ENCODE peak calls at places on chromosomes 1 and 21, in seven cellular contexts. B is HCT116, S is HepG2, J is SK-N-SH, C is H1, V is K562, N is GM12878. P is an unnamed sample.
A peak's percentile ranks its signal among the peaks of the same experiment; 100 is the strongest.

GRCh38 chr1:53625766-53626520 is 113.0 kb downstream of the GLIS1 start:
- DNase-seq in B (no peak), S (no peak), J (no peak), C (peak; percentile 28), V (no peak), N (no peak), P (no peak)

GRCh38 chr1:2314297-2314802 is 77.0 kb downstream of the MORN1 start:
- DNase-seq in B (no peak), S (peak; percentile 53), J (peak; percentile 93), C (peak; percentile 87), V (no peak), N (no peak), P (peak; percentile 67)

GRCh38 chr1:30638811-30639210 is 84.6 kb downstream of the MATN1 start:
- DNase-seq in B (no peak), S (no peak), J (no peak), C (no peak), V (no peak), N (no peak), P (no peak)

GRCh38 chr1:64663654-64664053 is 81.2 kb upstream of the RAVER2 start:
- DNase-seq in B (no peak), S (peak; percentile 27), J (peak; percentile 42), C (peak; percentile 52), V (peak; percentile 57), N (no peak), P (no peak)

GRCh38 chr1:242651817-242652216 is 127.3 kb upstream of the PLD5 start:
- DNase-seq in B (no peak), S (peak; percentile 4), J (no peak), C (peak; percentile 83), V (no peak), N (no peak), P (no peak)

GRCh38 chr1:38835230-38835827 is 24.2 kb downstream of the RRAGC start:
- DNase-seq in B (peak; percentile 81), S (peak; percentile 83), J (peak; percentile 64), C (no peak), V (peak; percentile 92), N (peak; percentile 60), P (peak; percentile 85)

GRCh38 chr1:70503358-70503757 is 92.3 kb downstream of the CTH start:
- DNase-seq in B (no peak), S (no peak), J (no peak), C (no peak), V (no peak), N (no peak), P (peak; percentile 11)

GRCh38 chr1:201155354-201155753 is 1.1 kb upstream of the TMEM9 start:
- DNase-seq in B (no peak), S (no peak), J (no peak), C (no peak), V (no peak), N (no peak), P (no peak)

GRCh38 chr1:171841931-171842723 is 829 bp downstream of the DNM3 start:
- DNase-seq in B (no peak), S (no peak), J (peak; percentile 64), C (peak; percentile 71), V (no peak), N (no peak), P (no peak)

GRCh38 chr1:234915923-234916675 is 212.5 kb downstream of the TOMM20 start:
- DNase-seq in B (no peak), S (no peak), J (no peak), C (no peak), V (no peak), N (no peak), P (peak; percentile 27)

GRCh38 chr1:227459326-227459841 is 104.0 kb upstream of the ZNF678 start:
- DNase-seq in B (no peak), S (no peak), J (no peak), C (no peak), V (no peak), N (no peak), P (no peak)

GRCh38 chr1:220788146-220788545 is 1.4 kb downstream of the MTARC1 start:
- DNase-seq in B (no peak), S (peak; percentile 21), J (no peak), C (no peak), V (no peak), N (no peak), P (no peak)

GRCh38 chr21:23218667-23219066 is 2220.5 kb downstream of the NCAM2 start:
- DNase-seq in B (no peak), S (no peak), J (no peak), C (no peak), V (no peak), N (no peak), P (no peak)

GRCh38 chr1:157069596-157069995 is 24.1 kb upstream of the ARHGEF11 start:
- DNase-seq in B (no peak), S (no peak), J (no peak), C (no peak), V (no peak), N (no peak), P (no peak)

GRCh38 chr21:28639742-28640141 is 352.9 kb downstream of the LTN1 start:
- DNase-seq in B (no peak), S (no peak), J (no peak), C (no peak), V (no peak), N (no peak), P (no peak)

GRCh38 chr21:43603641-43604504 is 55.4 kb downstream of the HSF2BP start:
- DNase-seq in B (no peak), S (peak; percentile 15), J (peak; percentile 68), C (no peak), V (peak; percentile 7), N (no peak), P (no peak)

DNA sequence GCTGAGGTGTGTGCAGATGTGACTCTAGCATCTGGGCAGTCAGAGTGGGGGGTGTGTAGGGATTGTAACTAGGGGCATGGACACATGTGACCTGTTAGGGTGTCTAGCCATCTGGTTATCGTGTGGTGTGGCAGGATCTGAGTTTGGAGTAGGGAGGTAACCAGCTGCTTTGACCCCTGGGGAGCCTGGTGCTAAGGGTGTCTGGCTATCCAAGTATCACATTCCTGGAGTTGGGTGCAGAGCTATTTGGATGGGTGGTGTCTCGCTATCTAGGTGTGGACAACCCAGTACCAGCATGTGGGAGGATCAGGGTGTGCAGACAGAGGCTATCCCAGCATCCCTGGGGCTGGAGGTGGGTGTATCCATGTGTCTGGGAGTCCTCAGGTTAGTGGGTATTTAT is 4.7 kb downstream of the PTPRU start:
- DNase-seq in B (no peak), S (no peak), J (no peak), C (no peak), V (no peak), N (no peak), P (no peak)
- TF ChIP-seq JUND in B (no peak), S (no peak), J (no peak), C (no peak), V (no peak), N (no peak), P (no peak)

GRCh38 chr1:208975456-208975855 is 608.1 kb upstream of the CAMK1G start:
- DNase-seq in B (no peak), S (no peak), J (no peak), C (no peak), V (no peak), N (no peak), P (no peak)

GRCh38 chr1:208977861-208978260 is 605.7 kb upstream of the CAMK1G start:
- DNase-seq in B (no peak), S (no peak), J (no peak), C (no peak), V (no peak), N (no peak), P (no peak)

GRCh38 chr1:208980590-208980989 is 602.9 kb upstream of the CAMK1G start:
- DNase-seq in B (no peak), S (no peak), J (no peak), C (no peak), V (no peak), N (no peak), P (no peak)

GRCh38 chr1:208977012-208977411 is 606.5 kb upstream of the CAMK1G start:
- DNase-seq in B (no peak), S (no peak), J (no peak), C (no peak), V (no peak), N (no peak), P (no peak)

GRCh38 chr1:208979776-208980175 is 603.7 kb upstream of the CAMK1G start:
- DNase-seq in B (no peak), S (no peak), J (no peak), C (no peak), V (no peak), N (no peak), P (no peak)
- TF ChIP-seq JUND in B (no peak), S (no peak), J (no peak), C (no peak), V (no peak), N (no peak), P (no peak)

DNA sequence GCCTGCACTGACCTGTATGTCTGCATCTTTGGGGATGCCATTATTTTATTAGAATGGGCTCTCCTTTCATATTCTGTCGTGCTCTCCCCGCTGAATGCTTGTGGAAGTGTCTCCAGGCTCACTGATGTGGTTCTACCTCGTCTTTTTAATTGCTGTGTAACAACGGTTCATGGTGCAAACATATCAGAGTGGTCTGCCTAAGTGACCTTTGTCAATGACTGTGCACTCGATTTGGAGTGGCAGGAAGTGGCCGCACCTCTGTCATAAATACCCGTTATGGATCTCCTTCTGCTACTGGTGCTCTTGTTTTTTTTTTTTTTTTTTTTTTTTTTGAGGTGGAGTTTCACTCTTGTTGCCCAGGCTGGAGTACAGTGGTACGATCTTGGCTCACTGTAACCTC is 38.3 kb downstream of the SPSB1 start:
- DNase-seq in B (no peak), S (no peak), J (no peak), C (no peak), V (no peak), N (no peak), P (no peak)
- TF ChIP-seq JUND in B (no peak), S (no peak), J (no peak), C (no peak), V (no peak), N (no peak), P (no peak)

DNA sequence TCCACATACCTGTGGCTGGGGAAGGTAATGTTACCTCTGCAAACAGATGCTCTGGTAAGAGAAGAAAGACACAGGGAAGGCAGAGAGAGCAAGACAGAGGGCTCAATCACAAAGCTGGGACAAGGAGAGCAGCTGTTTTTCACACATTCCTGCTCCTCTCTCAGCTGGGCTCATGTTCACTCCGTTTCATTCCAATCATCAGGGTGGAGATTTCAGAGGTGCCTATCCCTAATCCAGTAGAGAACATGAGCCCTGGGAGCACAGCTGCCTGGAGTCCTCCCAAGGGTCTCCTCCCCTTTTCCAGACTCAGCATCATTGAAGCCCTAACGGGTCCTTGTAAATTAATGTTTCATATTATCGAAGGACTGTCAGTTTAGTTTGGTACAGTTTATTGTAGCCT is 19.4 kb downstream of the GADD45A start:
- DNase-seq in B (no peak), S (no peak), J (no peak), C (no peak), V (no peak), N (no peak), P (no peak)
- TF ChIP-seq JUND in B (no peak), S (no peak), J (no peak), C (no peak), V (no peak), N (no peak), P (no peak)

P was measured in T47D.